ENCODE peak calls at places on chromosome 18, in seven cellular contexts. X is posterior cingulate gyrus; V is activated naive CD8-positive, alpha-beta T cell treated with anti-CD3 and anti-CD28 coated beads, Interleukin-2, amount 50 U/mL, for 24 hours; C is activated CD4-positive, alpha-beta T cell treated with anti-CD3 and anti-CD28 coated beads for 24 hours; A is RCC 7860; Q is germinal center; N is caudate nucleus. E is an unnamed sample.

GRCh38 chr18:21444465-21445023 is 156.0 kb downstream of the ESCO1 start:
- DNase-seq in X (no peak), V (no peak), C (no peak), A (peak), Q (no peak), N (no peak), E (peak)

GRCh38 chr18:68219867-68220266 is 495.0 kb downstream of the TMX3 start:
- DNase-seq in X (no peak), V (no peak), C (no peak), A (no peak), Q (no peak), N (no peak), E (no peak)

GRCh38 chr18:42174909-42175308 is 219.9 kb downstream of the PIK3C3 start:
- DNase-seq in X (no peak), V (no peak), C (no peak), A (no peak), Q (no peak), N (no peak), E (no peak)

GRCh38 chr18:7272268-7273049 is 41.6 kb downstream of the LRRC30 start:
- DNase-seq in X (peak), V (no peak), C (no peak), A (peak), Q (no peak), N (peak), E (no peak)

GRCh38 chr18:10060469-10060782 is 146.6 kb downstream of the VAPA start:
- DNase-seq in X (peak), V (no peak), C (no peak), A (no peak), Q (no peak), N (no peak), E (no peak)

GRCh38 chr18:3500016-3500415 is 50.0 kb downstream of the TGIF1 start:
- DNase-seq in X (no peak), V (no peak), C (no peak), A (no peak), Q (no peak), N (no peak), E (no peak)

GRCh38 chr18:6370410-6370809 is 44.3 kb downstream of the L3MBTL4 start:
- DNase-seq in X (peak), V (no peak), C (no peak), A (peak), Q (no peak), N (no peak), E (no peak)

GRCh38 chr18:1653873-1654272 is 749.2 kb downstream of the ADCYAP1 start:
- DNase-seq in X (no peak), V (no peak), C (no peak), A (no peak), Q (no peak), N (no peak), E (no peak)

GRCh38 chr18:11002277-11002676 is 147.1 kb downstream of the PIEZO2 start:
- DNase-seq in X (no peak), V (no peak), C (no peak), A (no peak), Q (no peak), N (no peak), E (no peak)

GRCh38 chr18:77807650-77808049 is 558.0 kb downstream of the GALR1 start:
- DNase-seq in X (no peak), V (no peak), C (no peak), A (no peak), Q (no peak), N (no peak), E (no peak)

GRCh38 chr18:10410472-10411300 is 43.7 kb upstream of the APCDD1 start:
- DNase-seq in X (no peak), V (no peak), C (no peak), A (no peak), Q (no peak), N (no peak), E (no peak)

GRCh38 chr18:9898792-9899549 is 13.2 kb downstream of the TXNDC2 start:
- DNase-seq in X (no peak), V (no peak), C (no peak), A (peak), Q (no peak), N (no peak), E (no peak)

GRCh38 chr18:68734311-68734710 is 19.4 kb upstream of the TMX3 start:
- DNase-seq in X (no peak), V (no peak), C (no peak), A (no peak), Q (no peak), N (no peak), E (no peak)

GRCh38 chr18:25055076-25055475 is 296.9 kb downstream of the ZNF521 start:
- DNase-seq in X (no peak), V (no peak), C (no peak), A (no peak), Q (no peak), N (no peak), E (no peak)

GRCh38 chr18:36872329-36872728 is 43.4 kb downstream of the KIAA1328 start:
- DNase-seq in X (no peak), V (no peak), C (no peak), A (no peak), Q (no peak), N (no peak), E (no peak)

GRCh38 chr18:73891572-73892421 is 255.8 kb downstream of the FBXO15 start:
- DNase-seq in X (no peak), V (no peak), C (no peak), A (no peak), Q (no peak), N (no peak), E (no peak)

GRCh38 chr18:54223568-54224241 is 764 bp downstream of the MBD2 start:
- DNase-seq in X (peak), V (peak), C (peak), A (peak), Q (peak), N (no peak), E (no peak)

GRCh38 chr18:77071711-77072292 is 60.8 kb downstream of the MBP start:
- DNase-seq in X (no peak), V (no peak), C (no peak), A (no peak), Q (no peak), N (no peak), E (no peak)

GRCh38 chr18:76451475-76452331 is 43.3 kb downstream of the ZNF516 start:
- DNase-seq in X (peak), V (peak), C (no peak), A (no peak), Q (no peak), N (no peak), E (no peak)

GRCh38 chr18:60445341-60445740 is 72.8 kb upstream of the MC4R start:
- DNase-seq in X (no peak), V (no peak), C (no peak), A (no peak), Q (no peak), N (no peak), E (no peak)

GRCh38 chr18:63339920-63340484 is 20.4 kb upstream of the BCL2 start:
- DNase-seq in X (no peak), V (peak), C (peak), A (no peak), Q (no peak), N (no peak), E (no peak)

GRCh38 chr18:22394428-22394827 is 23.3 kb downstream of the CTAGE1 start:
- DNase-seq in X (no peak), V (no peak), C (no peak), A (no peak), Q (no peak), N (no peak), E (no peak)

GRCh38 chr18:3246636-3247242 is 862 bp upstream of the MYL12A start:
- DNase-seq in X (peak), V (peak), C (no peak), A (no peak), Q (peak), N (no peak), E (no peak)

GRCh38 chr18:27713037-27713726 is 463.7 kb downstream of the CDH2 start:
- DNase-seq in X (no peak), V (no peak), C (no peak), A (no peak), Q (no peak), N (no peak), E (no peak)

GRCh38 chr18:6328624-6329016 is 86.1 kb downstream of the L3MBTL4 start:
- DNase-seq in X (no peak), V (no peak), C (no peak), A (no peak), Q (no peak), N (no peak), E (no peak)

GRCh38 chr18:23105581-23106219 is 29.6 kb upstream of the CABLES1 start:
- DNase-seq in X (peak), V (no peak), C (no peak), A (no peak), Q (no peak), N (no peak), E (no peak)

GRCh38 chr18:32440478-32440877 is 30.2 kb downstream of the GAREM1 start:
- DNase-seq in X (no peak), V (no peak), C (no peak), A (no peak), Q (no peak), N (no peak), E (no peak)

E was measured in GM18507.